ENCODE peak calls at places on chromosomes 2 and 18, in ten cellular contexts. U, E, M, S, Q, W, A, F, C and H are unnamed samples.

GRCh38 chr2:121579326-121579725 is 48.6 kb downstream of the RNU4ATAC start:
- DNase-seq in U (no peak), E (no peak), M (peak; percentile 63), S (no peak), Q (no peak), W (no peak), A (no peak), F (no peak), C (no peak), H (no peak)

GRCh38 chr2:20168727-20169696 is 55.9 kb downstream of the SDC1 start:
- DNase-seq in U (no peak), E (no peak), M (no peak), S (no peak), Q (no peak), W (no peak), A (no peak), F (peak; percentile 59), C (no peak), H (no peak)

GRCh38 chr18:11154369-11154982 is 5.1 kb upstream of the PIEZO2 start:
- DNase-seq in U (peak; percentile 80), E (peak; percentile 26), M (no peak), S (no peak), Q (no peak), W (no peak), A (no peak), F (no peak), C (no peak), H (no peak)

GRCh38 chr18:74264303-74265020 is 27.3 kb downstream of the CYB5A start:
- DNase-seq in U (no peak), E (no peak), M (no peak), S (no peak), Q (no peak), W (no peak), A (no peak), F (no peak), C (no peak), H (no peak)

GRCh38 chr2:48607307-48608014 is 10.2 kb upstream of the GTF2A1L start:
- DNase-seq in U (peak; percentile 64), E (peak; percentile 68), M (no peak), S (no peak), Q (no peak), W (no peak), A (no peak), F (no peak), C (no peak), H (no peak)

GRCh38 chr2:120818441-120818920 is 82.8 kb downstream of the GLI2 start:
- DNase-seq in U (peak; percentile 82), E (no peak), M (no peak), S (no peak), Q (peak; percentile 78), W (no peak), A (peak; percentile 62), F (no peak), C (peak; percentile 54), H (peak; percentile 85)

GRCh38 chr2:159118115-159118858 is 149.8 kb downstream of the TANC1 start:
- DNase-seq in U (peak; percentile 93), E (peak; percentile 57), M (peak; percentile 70), S (peak; percentile 72), Q (peak; percentile 92), W (peak; percentile 82), A (peak; percentile 85), F (peak; percentile 96), C (peak; percentile 90), H (peak; percentile 94)

GRCh38 chr2:154324601-154325000 is 373.9 kb upstream of the KCNJ3 start:
- DNase-seq in U (no peak), E (no peak), M (peak; percentile 17), S (no peak), Q (no peak), W (no peak), A (no peak), F (no peak), C (no peak), H (no peak)

GRCh38 chr2:236250286-236250685 is 13.9 kb downstream of the ASB18 start:
- DNase-seq in U (no peak), E (no peak), M (no peak), S (no peak), Q (no peak), W (no peak), A (no peak), F (no peak), C (no peak), H (no peak)

GRCh38 chr2:236254021-236254420 is 10.2 kb downstream of the ASB18 start:
- DNase-seq in U (no peak), E (no peak), M (no peak), S (no peak), Q (no peak), W (no peak), A (no peak), F (peak; percentile 17), C (no peak), H (no peak)

GRCh38 chr2:236252521-236252920 is 11.7 kb downstream of the ASB18 start:
- DNase-seq in U (no peak), E (no peak), M (no peak), S (no peak), Q (no peak), W (no peak), A (no peak), F (peak; percentile 13), C (no peak), H (no peak)

GRCh38 chr2:236249066-236249465 is 15.1 kb downstream of the ASB18 start:
- DNase-seq in U (no peak), E (no peak), M (no peak), S (no peak), Q (no peak), W (no peak), A (no peak), F (no peak), C (no peak), H (no peak)

DNA sequence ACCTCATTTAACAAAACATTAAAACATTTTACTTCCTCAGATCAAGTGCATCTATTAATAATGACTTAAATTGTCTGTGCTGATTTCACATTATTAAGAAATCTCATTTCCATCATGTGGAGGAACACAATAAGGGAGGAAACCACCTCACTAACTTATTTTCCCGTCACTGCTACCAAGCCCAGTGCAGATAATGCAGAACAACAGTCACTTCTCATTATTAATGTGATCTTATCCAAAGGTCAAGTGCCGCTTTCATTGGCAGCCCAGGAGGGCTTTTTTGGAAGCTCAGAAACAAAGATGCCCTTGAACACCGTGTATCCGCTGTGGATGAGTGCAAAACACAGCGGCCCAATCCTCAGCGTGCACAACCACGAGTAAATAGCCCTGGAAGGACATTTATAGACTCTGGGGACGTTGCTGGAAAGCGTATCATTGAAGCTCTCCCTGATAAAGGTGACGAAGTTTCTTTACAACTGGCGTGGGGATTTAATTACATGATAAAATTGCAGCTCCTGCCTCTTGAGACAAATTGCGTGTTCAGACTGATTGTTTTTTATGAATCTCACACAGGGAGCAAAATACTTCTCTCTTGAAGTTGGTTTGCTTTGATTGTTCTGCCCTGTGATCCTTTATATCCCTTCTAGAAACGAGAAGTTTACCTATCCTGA is 13.2 kb downstream of the ASB18 start:
- DNase-seq in U (no peak), E (no peak), M (no peak), S (no peak), Q (no peak), W (peak; percentile 25), A (no peak), F (no peak), C (no peak), H (no peak)
- H3K27me3 ChIP-seq in U (no peaks in the 10 kb centered on the region), E (no peaks in the 10 kb centered on the region), M (no peaks in the 10 kb centered on the region), S (no peaks in the 10 kb centered on the region), Q (no peaks in the 10 kb centered on the region), W (no peaks in the 10 kb centered on the region), A (no peaks in the 10 kb centered on the region), F (no peaks in the 10 kb centered on the region), C (peaks cover 38% of the 10 kb centered on the region), H (no peaks in the 10 kb centered on the region)

DNA sequence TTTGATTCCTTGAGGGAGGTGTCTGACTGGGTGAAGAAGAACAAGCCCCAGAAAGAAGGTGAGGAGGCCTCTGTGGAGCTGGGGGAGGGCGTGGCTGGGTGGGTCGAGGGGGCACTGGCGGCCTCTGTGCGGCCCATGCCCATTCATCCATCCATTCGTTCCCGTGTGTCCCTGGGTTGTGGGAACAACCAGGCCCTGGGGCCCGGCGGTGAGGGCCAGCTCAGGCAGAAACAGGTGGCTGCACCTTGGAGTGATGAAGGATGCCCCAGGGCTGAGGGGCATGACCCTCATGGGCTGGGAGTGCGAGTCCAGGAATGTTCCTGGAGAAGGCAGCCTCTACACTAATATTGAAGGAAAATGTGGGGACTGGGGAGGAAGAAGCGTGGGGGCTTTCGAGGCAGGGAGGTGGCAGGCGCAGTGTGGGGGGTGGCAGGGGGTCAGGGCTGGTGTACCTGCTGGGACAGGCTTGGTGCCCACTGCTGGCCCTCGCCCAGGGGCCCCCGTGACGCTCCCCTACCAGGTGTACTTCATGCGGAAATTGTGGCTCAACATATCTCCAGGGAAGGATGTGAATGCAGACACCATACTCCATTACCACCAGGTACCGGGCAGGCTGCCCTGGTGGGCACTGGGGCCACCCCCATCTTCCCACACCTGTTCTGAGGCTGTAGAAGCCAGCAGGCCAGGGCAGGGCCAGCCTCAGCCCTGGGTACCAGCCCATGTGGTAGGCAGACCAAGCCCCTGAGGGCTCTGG is 11.2 kb upstream of the GPR17 start:
- DNase-seq in U (no peak), E (no peak), M (no peak), S (no peak), Q (peak; percentile 57), W (peak; percentile 16), A (no peak), F (no peak), C (peak; percentile 80), H (no peak)
- H3K27ac ChIP-seq in U (no peak overlapping the region), E (no peak overlapping the region), M (no peak overlapping the region), S (no peak overlapping the region), Q (no peak overlapping the region), W (peak overlapping the region; percentile 95), A (peak overlapping the region; percentile 49), F (no peak overlapping the region), C (peak overlapping the region; percentile 42), H (no peak overlapping the region)

GRCh38 chr18:78973357-78974083 is 6.1 kb upstream of the SALL3 start:
- DNase-seq in U (no peak), E (no peak), M (no peak), S (no peak), Q (peak; percentile 59), W (no peak), A (no peak), F (peak; percentile 53), C (no peak), H (no peak)

GRCh38 chr18:78972930-78973331 is 6.7 kb upstream of the SALL3 start:
- DNase-seq in U (no peak), E (no peak), M (no peak), S (no peak), Q (no peak), W (no peak), A (no peak), F (peak; percentile 68), C (no peak), H (no peak)

GRCh38 chr18:78975282-78975681 is 4.3 kb upstream of the SALL3 start:
- DNase-seq in U (no peak), E (no peak), M (no peak), S (no peak), Q (no peak), W (no peak), A (no peak), F (peak; percentile 56), C (no peak), H (no peak)

GRCh38 chr18:78975699-78976098 is 3.9 kb upstream of the SALL3 start:
- DNase-seq in U (no peak), E (no peak), M (no peak), S (no peak), Q (no peak), W (no peak), A (no peak), F (no peak), C (no peak), H (no peak)

GRCh38 chr18:78974115-78974740 is 5.4 kb upstream of the SALL3 start:
- DNase-seq in U (no peak), E (no peak), M (no peak), S (no peak), Q (no peak), W (no peak), A (no peak), F (peak; percentile 75), C (no peak), H (no peak)
- H3K9me3 ChIP-seq in U (no peaks in the 10 kb centered on the region), E (no peaks in the 10 kb centered on the region), M (no peaks in the 10 kb centered on the region), S (no peaks in the 10 kb centered on the region), Q (no peaks in the 10 kb centered on the region), W (no peaks in the 10 kb centered on the region), A (no peaks in the 10 kb centered on the region), F (no peaks in the 10 kb centered on the region), C (no peaks in the 10 kb centered on the region), H (no peaks in the 10 kb centered on the region)

GRCh38 chr2:73175663-73176204 is 26.6 kb upstream of the NOTO start:
- DNase-seq in U (peak; percentile 82), E (no peak), M (peak; percentile 79), S (peak; percentile 55), Q (peak; percentile 94), W (peak; percentile 84), A (peak; percentile 76), F (peak; percentile 88), C (peak; percentile 93), H (peak; percentile 94)
- H3K27me3 ChIP-seq in U (peaks cover 89% of the 10 kb centered on the region), E (no peaks in the 10 kb centered on the region), M (peaks cover 27% of the 10 kb centered on the region), S (peaks cover 10% of the 10 kb centered on the region), Q (no peaks in the 10 kb centered on the region), W (no peaks in the 10 kb centered on the region), A (peaks cover 81% of the 10 kb centered on the region), F (peaks cover 66% of the 10 kb centered on the region), C (peaks cover 48% of the 10 kb centered on the region), H (no peaks in the 10 kb centered on the region)